ENCODE peak calls at places on chromosomes 6 and 20, in seven cellular contexts. K, N, W, A, Z, H and D are unnamed samples.

GRCh38 chr20:10474606-10475184 is 39.6 kb downstream of the SLX4IP start:
- DNase-seq in K (no peak), N (peak), W (no peak), A (no peak), Z (no peak), H (no peak), D (no peak)

GRCh38 chr6:79031821-79032590 is 46.0 kb downstream of the PHIP start:
- DNase-seq in K (peak), N (peak), W (no peak), A (no peak), Z (no peak), H (no peak), D (peak)

GRCh38 chr6:34917626-34918285 is 28.7 kb downstream of the ANKS1A start:
- DNase-seq in K (no peak), N (no peak), W (no peak), A (no peak), Z (no peak), H (no peak), D (no peak)

GRCh38 chr6:89443658-89444057 is 10.7 kb downstream of the ANKRD6 start:
- DNase-seq in K (no peak), N (no peak), W (no peak), A (no peak), Z (peak), H (no peak), D (no peak)

GRCh38 chr6:13952101-13952500 is 27.3 kb downstream of the RNF182 start:
- DNase-seq in K (no peak), N (no peak), W (no peak), A (no peak), Z (no peak), H (no peak), D (no peak)

GRCh38 chr6:74705451-74705850 is 500.4 kb downstream of the COL12A1 start:
- DNase-seq in K (no peak), N (no peak), W (peak), A (no peak), Z (no peak), H (no peak), D (peak)

GRCh38 chr6:5029609-5030008 is 25.8 kb upstream of the RPP40 start:
- DNase-seq in K (no peak), N (no peak), W (no peak), A (no peak), Z (no peak), H (no peak), D (no peak)

GRCh38 chr20:1786061-1786460 is 109.1 kb upstream of the SIRPA start:
- DNase-seq in K (no peak), N (no peak), W (no peak), A (no peak), Z (no peak), H (no peak), D (no peak)

GRCh38 chr20:2005831-2006426 is 12.1 kb upstream of the PDYN start:
- DNase-seq in K (peak), N (peak), W (peak), A (peak), Z (peak), H (peak), D (peak)

GRCh38 chr6:167235421-167236238 is 55.5 kb upstream of the UNC93A start:
- DNase-seq in K (no peak), N (no peak), W (no peak), A (no peak), Z (no peak), H (no peak), D (no peak)

GRCh38 chr6:1817033-1817761 is 207.5 kb downstream of the FOXC1 start:
- DNase-seq in K (peak), N (peak), W (peak), A (no peak), Z (no peak), H (no peak), D (peak)

GRCh38 chr20:6993016-6993415 is 225.5 kb downstream of the BMP2 start:
- DNase-seq in K (no peak), N (peak), W (no peak), A (no peak), Z (peak), H (no peak), D (no peak)

GRCh38 chr20:46694484-46694883 is 5.2 kb upstream of the TP53RK start:
- DNase-seq in K (peak), N (peak), W (peak), A (no peak), Z (no peak), H (no peak), D (peak)

GRCh38 chr6:129938242-129939020 is 77.3 kb upstream of the TMEM244 start:
- DNase-seq in K (no peak), N (no peak), W (no peak), A (no peak), Z (no peak), H (no peak), D (no peak)

GRCh38 chr20:4261333-4262284 is 246.3 kb upstream of the RNF24 start:
- DNase-seq in K (peak), N (no peak), W (peak), A (no peak), Z (no peak), H (no peak), D (peak)

GRCh38 chr6:154782245-154782644 is 49.0 kb downstream of the SCAF8 start:
- DNase-seq in K (no peak), N (no peak), W (no peak), A (no peak), Z (no peak), H (no peak), D (no peak)

GRCh38 chr6:123534264-123534663 is 102.5 kb downstream of the TRDN start:
- DNase-seq in K (no peak), N (peak), W (no peak), A (no peak), Z (no peak), H (no peak), D (no peak)

GRCh38 chr6:24738732-24739131 is 19.8 kb upstream of the C6orf62 start:
- DNase-seq in K (no peak), N (no peak), W (no peak), A (no peak), Z (no peak), H (no peak), D (no peak)

GRCh38 chr6:33966536-33966935 is 162.7 kb upstream of the MLN start:
- DNase-seq in K (no peak), N (no peak), W (no peak), A (peak), Z (no peak), H (no peak), D (no peak)

GRCh38 chr6:50602191-50602810 is 111.0 kb upstream of the TFAP2D start:
- DNase-seq in K (peak), N (peak), W (peak), A (no peak), Z (no peak), H (no peak), D (peak)

GRCh38 chr6:17450825-17451224 is 57.4 kb downstream of the CAP2 start:
- DNase-seq in K (no peak), N (no peak), W (no peak), A (no peak), Z (no peak), H (no peak), D (no peak)

GRCh38 chr6:68126089-68126749 is 508.9 kb upstream of the ADGRB3 start:
- DNase-seq in K (no peak), N (no peak), W (no peak), A (no peak), Z (no peak), H (no peak), D (no peak)

GRCh38 chr6:151661509-151661908 is 146.0 kb upstream of the ESR1 start:
- DNase-seq in K (no peak), N (no peak), W (no peak), A (no peak), Z (no peak), H (no peak), D (no peak)

GRCh38 chr6:110878751-110879539 is 4.4 kb downstream of the AMD1 start:
- DNase-seq in K (peak), N (peak), W (peak), A (no peak), Z (no peak), H (no peak), D (peak)

GRCh38 chr20:21103582-21104465 is 2.3 kb downstream of the LINC00237 start:
- DNase-seq in K (no peak), N (no peak), W (no peak), A (no peak), Z (no peak), H (no peak), D (no peak)

GRCh38 chr6:111534366-111534765 is 51.3 kb upstream of the REV3L start:
- DNase-seq in K (peak), N (no peak), W (no peak), A (no peak), Z (no peak), H (no peak), D (no peak)

GRCh38 chr6:111590209-111590955 is 15.3 kb downstream of the TRAF3IP2 start:
- DNase-seq in K (peak), N (no peak), W (no peak), A (no peak), Z (no peak), H (no peak), D (peak)

GRCh38 chr20:4160761-4161305 is 145.5 kb upstream of the RNF24 start:
- DNase-seq in K (peak), N (peak), W (no peak), A (peak), Z (peak), H (peak), D (no peak)

GRCh38 chr6:157763129-157763893 is 59.7 kb upstream of the SNX9 start:
- DNase-seq in K (peak), N (peak), W (peak), A (peak), Z (peak), H (peak), D (peak)
- TF ChIP-seq CTCF in K (no peak), N (no peak), W (no peak), A (no peak), Z (no peak), H (no peak), D (no peak)

GRCh38 chr20:59424976-59425375 is 124.6 kb downstream of the EDN3 start:
- DNase-seq in K (no peak), N (no peak), W (no peak), A (no peak), Z (no peak), H (no peak), D (no peak)

GRCh38 chr20:59428006-59428405 is 127.6 kb downstream of the EDN3 start:
- DNase-seq in K (no peak), N (no peak), W (no peak), A (no peak), Z (no peak), H (no peak), D (no peak)

GRCh38 chr20:59431014-59431413 is 130.6 kb downstream of the EDN3 start:
- DNase-seq in K (no peak), N (no peak), W (no peak), A (no peak), Z (no peak), H (no peak), D (no peak)

GRCh38 chr20:59425572-59425971 is 125.2 kb downstream of the EDN3 start:
- DNase-seq in K (no peak), N (no peak), W (no peak), A (no peak), Z (no peak), H (no peak), D (no peak)

DNA sequence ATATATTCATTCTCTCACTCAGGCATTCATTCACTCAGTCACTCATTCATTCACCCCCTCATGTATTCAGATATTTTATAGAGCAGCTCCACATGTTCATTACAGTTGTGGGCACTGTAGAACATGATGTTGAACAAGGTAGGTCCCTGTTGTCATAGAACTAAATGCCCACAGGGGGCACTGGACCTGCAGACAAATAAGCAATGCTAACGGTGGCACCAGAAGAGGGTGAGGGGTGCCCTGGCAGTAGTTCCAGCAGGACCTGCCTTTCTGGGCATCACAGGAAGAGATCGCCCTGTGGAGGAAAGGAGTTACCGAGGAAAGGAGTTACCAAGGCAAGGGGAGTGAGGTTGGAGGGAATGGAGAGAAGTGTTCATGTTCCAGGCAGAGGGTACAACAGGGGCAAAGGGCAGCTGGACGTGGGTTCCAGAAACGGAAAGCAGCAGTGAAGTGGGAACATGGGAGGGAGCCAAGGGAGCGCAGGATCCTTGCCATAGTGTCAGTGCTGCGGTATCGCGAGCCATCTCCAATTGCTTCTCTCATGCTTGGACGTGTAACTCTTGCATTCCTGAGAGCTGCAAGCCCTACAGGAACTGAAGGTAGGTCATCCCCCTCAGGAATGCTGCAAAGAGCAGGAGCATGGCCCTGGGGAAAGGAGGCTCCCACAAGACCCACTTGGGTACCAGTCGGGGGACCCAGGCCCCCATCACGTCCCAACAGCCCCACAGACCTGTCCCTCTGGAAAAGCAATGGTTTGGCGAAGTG is 128.2 kb downstream of the EDN3 start:
- DNase-seq in K (no peak), N (no peak), W (no peak), A (no peak), Z (no peak), H (no peak), D (no peak)
- TF ChIP-seq CTCF in K (no peak), N (no peak), W (no peak), A (no peak), Z (no peak), H (no peak), D (no peak)

DNA sequence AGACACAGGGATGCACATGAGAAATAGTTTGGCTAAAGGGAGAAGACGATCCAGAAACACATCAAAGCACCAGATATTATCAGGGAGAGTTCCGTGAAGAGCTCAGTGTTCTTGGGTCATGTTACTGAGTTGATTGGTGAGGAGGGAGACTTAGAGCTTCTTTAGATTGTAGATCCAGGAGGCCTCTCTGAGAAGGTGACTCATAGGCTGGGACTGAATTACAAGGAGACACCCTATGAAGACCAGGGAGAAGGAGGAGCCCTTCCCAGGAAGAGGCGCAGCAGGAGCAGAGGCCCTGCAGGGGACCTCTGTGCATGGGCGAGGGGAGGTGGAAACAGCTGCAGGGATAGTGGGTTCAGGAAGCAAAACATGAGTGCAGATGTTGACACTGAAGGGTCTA is 196.5 kb downstream of the SLC24A3 start:
- DNase-seq in K (no peak), N (no peak), W (no peak), A (no peak), Z (no peak), H (no peak), D (no peak)
- TF ChIP-seq CTCF in K (no peak), N (no peak), W (no peak), A (no peak), Z (no peak), H (no peak), D (no peak)

DNA sequence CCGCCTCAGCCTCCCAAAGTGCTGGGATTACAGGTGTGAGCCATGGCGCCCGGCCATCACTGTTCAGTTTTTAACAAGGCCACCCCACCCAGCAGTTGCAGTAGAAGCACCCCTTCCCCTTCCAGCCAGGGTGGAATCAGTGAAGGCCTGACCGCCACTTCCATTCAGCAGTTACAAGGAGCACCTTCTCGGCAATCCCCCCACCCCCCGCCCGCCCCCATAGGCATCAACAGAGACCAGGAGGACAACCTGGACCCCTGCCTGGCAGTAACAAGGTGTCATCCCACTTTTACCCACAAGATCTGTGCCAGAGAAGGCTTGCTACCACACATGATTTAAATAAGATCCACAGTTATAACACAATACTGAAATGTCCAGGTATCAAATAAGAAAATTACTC is 23.1 kb downstream of the NCR2 start:
- DNase-seq in K (no peak), N (no peak), W (no peak), A (no peak), Z (no peak), H (no peak), D (no peak)
- TF ChIP-seq CTCF in K (no peak), N (no peak), W (no peak), A (no peak), Z (no peak), H (no peak), D (no peak)

GRCh38 chr6:132730560-132730959 is 16.7 kb upstream of the VNN1 start:
- DNase-seq in K (peak), N (peak), W (peak), A (no peak), Z (no peak), H (no peak), D (peak)

GRCh38 chr6:132725947-132726607 is 12.2 kb upstream of the VNN1 start:
- DNase-seq in K (no peak), N (no peak), W (no peak), A (no peak), Z (no peak), H (no peak), D (no peak)

GRCh38 chr6:132726608-132726975 is 12.7 kb upstream of the VNN1 start:
- DNase-seq in K (no peak), N (no peak), W (no peak), A (no peak), Z (no peak), H (no peak), D (no peak)

GRCh38 chr6:132731086-132731485 is 17.2 kb upstream of the VNN1 start:
- DNase-seq in K (peak), N (no peak), W (no peak), A (no peak), Z (no peak), H (no peak), D (no peak)

DNA sequence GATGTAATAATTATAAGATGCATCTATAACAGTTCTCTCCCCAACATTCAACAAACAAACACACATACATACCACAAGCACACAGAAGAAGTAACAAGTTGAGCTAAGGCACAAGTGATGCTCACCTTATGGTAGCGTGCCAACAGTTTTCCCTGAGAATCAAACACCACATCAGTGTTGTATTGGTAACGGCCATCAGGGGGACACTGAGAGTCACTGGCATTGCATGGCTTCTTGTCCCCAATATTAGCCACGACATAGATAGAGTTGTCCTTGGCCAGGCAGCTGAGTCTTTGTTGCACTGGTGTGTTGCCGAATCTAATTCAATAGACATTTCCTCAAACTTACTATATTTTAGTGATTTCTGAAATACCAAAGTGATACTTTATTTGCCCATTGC is 14.8 kb upstream of the VNN1 start:
- DNase-seq in K (no peak), N (no peak), W (no peak), A (no peak), Z (no peak), H (no peak), D (no peak)
- TF ChIP-seq CTCF in K (no peak), N (no peak), W (peak), A (no peak), Z (no peak), H (no peak), D (no peak)

GRCh38 chr6:53009056-53009455 is 14.0 kb upstream of the GSTA4 start:
- DNase-seq in K (no peak), N (no peak), W (no peak), A (no peak), Z (no peak), H (no peak), D (no peak)

GRCh38 chr6:53005667-53006250 is 10.7 kb upstream of the GSTA4 start:
- DNase-seq in K (no peak), N (no peak), W (no peak), A (no peak), Z (no peak), H (no peak), D (no peak)

GRCh38 chr6:53011993-53012392 is 16.9 kb upstream of the GSTA4 start:
- DNase-seq in K (peak), N (peak), W (peak), A (no peak), Z (no peak), H (no peak), D (no peak)

GRCh38 chr6:53014034-53014433 is 18.9 kb upstream of the GSTA4 start:
- DNase-seq in K (peak), N (peak), W (peak), A (no peak), Z (no peak), H (no peak), D (peak)

DNA sequence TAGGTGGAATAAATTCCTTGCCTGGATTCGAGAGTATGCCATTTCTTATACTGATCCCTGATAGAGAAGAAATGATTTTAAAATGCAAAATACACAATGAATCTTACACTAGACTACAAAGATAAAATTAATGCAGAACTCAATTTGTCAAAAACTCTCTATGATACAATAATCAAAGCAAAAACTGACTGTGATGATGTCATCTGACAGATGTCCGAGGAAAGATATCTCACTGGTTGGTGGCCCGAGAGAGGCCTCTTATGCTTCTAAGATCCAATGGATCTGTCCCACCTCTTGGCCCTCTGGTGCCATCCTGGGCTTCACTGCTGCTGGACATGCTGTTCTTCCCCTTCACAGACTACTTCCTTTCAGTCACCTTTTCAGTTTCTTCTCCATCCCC is 14.4 kb upstream of the GSTA4 start:
- DNase-seq in K (no peak), N (no peak), W (no peak), A (no peak), Z (no peak), H (no peak), D (no peak)
- TF ChIP-seq CTCF in K (no peak), N (no peak), W (no peak), A (no peak), Z (no peak), H (no peak), D (no peak)

GRCh38 chr6:143962644-143962929 is 45.5 kb downstream of the PLAGL1 start:
- DNase-seq in K (peak), N (peak), W (peak), A (no peak), Z (no peak), H (no peak), D (peak)
- TF ChIP-seq CTCF in K (peak), N (peak), W (peak), A (peak), Z (peak), H (no peak), D (peak)